ENCODE peak calls at places on chromosomes 11 and 22, in eight cellular contexts. I, U, Q, J, L, P, F and G are unnamed samples.

GRCh38 chr11:32151036-32151435 is 60.2 kb downstream of the RCN1 start:
- DNase-seq in F (no peak), I (no peak), L (no peak), Q (no peak), U (no peak), P (no peak), J (peak; percentile 18), G (no peak)

GRCh38 chr11:46367244-46367915 is 14.1 kb upstream of the MDK start:
- DNase-seq in I (peak; percentile 61), L (peak; percentile 86), J (peak; percentile 66), P (no peak), U (no peak), F (no peak), Q (peak; percentile 79), G (no peak)

GRCh38 chr11:96567193-96567592 is 177.4 kb downstream of the JRKL start:
- DNase-seq in F (no peak), U (no peak), P (no peak), J (peak; percentile 37), Q (no peak), L (no peak), I (peak; percentile 17), G (no peak)

GRCh38 chr11:79617561-79617960 is 176.7 kb upstream of the TENM4 start:
- DNase-seq in L (no peak), J (no peak), F (no peak), U (no peak), P (no peak), Q (no peak), I (no peak), G (no peak)

GRCh38 chr11:30585892-30586250 is 282 bp downstream of the MPPED2 start:
- DNase-seq in I (no peak), F (no peak), Q (peak; percentile 62), L (no peak), P (no peak), U (no peak), J (no peak), G (no peak)

GRCh38 chr11:461626-462025 is 11.5 kb downstream of the PTDSS2 start:
- DNase-seq in F (no peak), U (no peak), L (no peak), J (no peak), P (no peak), Q (peak; percentile 31), I (no peak), G (no peak)

GRCh38 chr11:57073121-57073520 is 84.4 kb downstream of the OR5AK2 start:
- DNase-seq in L (no peak), F (no peak), J (no peak), U (no peak), Q (no peak), P (no peak), I (peak; percentile 9), G (no peak)

GRCh38 chr22:28710112-28710888 is 30.7 kb upstream of the TTC28 start:
- DNase-seq in Q (no peak), U (peak; percentile 61), L (no peak), F (no peak), J (peak; percentile 94), P (peak; percentile 82), I (peak; percentile 93), G (no peak)

GRCh38 chr11:116861539-116861938 is 24.1 kb upstream of the APOA1 start:
- DNase-seq in I (no peak), J (peak; percentile 21), F (no peak), P (no peak), U (peak; percentile 40), Q (no peak), L (no peak), G (no peak)

GRCh38 chr11:75031224-75031753 is 42.6 kb downstream of the NEU3 start:
- DNase-seq in L (no peak), P (peak; percentile 79), J (peak; percentile 93), I (peak; percentile 86), Q (no peak), U (peak; percentile 43), F (no peak), G (no peak)

GRCh38 chr22:38982008-38982927 is at the start of gene APOBEC3B:
- DNase-seq in I (peak; percentile 94), P (peak; percentile 84), J (no peak), U (peak; percentile 70), L (peak; percentile 51), Q (peak; percentile 88), F (peak; percentile 83), G (no peak)

GRCh38 chr11:7654094-7654742 is 19.1 kb downstream of the CYB5R2 start:
- DNase-seq in I (no peak), U (no peak), Q (no peak), L (no peak), J (no peak), F (no peak), P (no peak), G (no peak)

GRCh38 chr11:102592634-102593581 is 32.2 kb downstream of the MMP20 start:
- DNase-seq in I (peak; percentile 33), Q (no peak), F (no peak), J (peak; percentile 55), L (no peak), U (no peak), P (no peak), G (no peak)

GRCh38 chr11:102573851-102574250 is 43.3 kb upstream of the MMP7 start:
- DNase-seq in I (peak; percentile 53), J (no peak), P (no peak), L (no peak), U (no peak), F (no peak), Q (no peak), G (no peak)

GRCh38 chr11:65900125-65900898 is at the start of gene FOSL1:
- DNase-seq in Q (peak; percentile 89), L (peak; percentile 94), P (peak; percentile 89), I (peak; percentile 96), F (peak; percentile 93), J (peak; percentile 97), U (peak; percentile 86), G (peak; percentile 81)

GRCh38 chr11:9653871-9654270 is 10.0 kb upstream of the SWAP70 start:
- DNase-seq in U (no peak), J (no peak), P (no peak), I (no peak), F (no peak), Q (no peak), L (no peak), G (no peak)
- TF ChIP-seq CTCF in U (no peak), J (no peak), P (no peak), I (no peak), F (no peak), Q (no peak), L (no peak), G (no peak)

GRCh38 chr22:21643533-21644357 is 1.6 kb downstream of the SDF2L1 start:
- DNase-seq in L (no peak), I (no peak), P (no peak), U (no peak), J (no peak), Q (no peak), F (no peak), G (no peak)
- TF ChIP-seq CTCF in L (no peak), I (no peak), P (no peak), U (peak; percentile 14), J (peak; percentile 25), Q (no peak), F (peak; percentile 23), G (no peak)

GRCh38 chr11:27233654-27234042 is 129.4 kb downstream of the CCDC34 start:
- DNase-seq in J (no peak), L (no peak), U (no peak), Q (no peak), I (no peak), P (no peak), F (no peak), G (no peak)

GRCh38 chr11:27237641-27238040 is 125.4 kb downstream of the CCDC34 start:
- DNase-seq in L (no peak), U (no peak), J (no peak), I (no peak), F (no peak), P (no peak), Q (no peak), G (no peak)

GRCh38 chr11:27231519-27231918 is 131.5 kb downstream of the CCDC34 start:
- DNase-seq in Q (no peak), I (no peak), F (no peak), P (no peak), J (no peak), L (no peak), U (no peak), G (no peak)

GRCh38 chr11:27234961-27235360 is 128.1 kb downstream of the CCDC34 start:
- DNase-seq in Q (no peak), I (no peak), U (no peak), F (no peak), L (no peak), P (no peak), J (no peak), G (no peak)

DNA sequence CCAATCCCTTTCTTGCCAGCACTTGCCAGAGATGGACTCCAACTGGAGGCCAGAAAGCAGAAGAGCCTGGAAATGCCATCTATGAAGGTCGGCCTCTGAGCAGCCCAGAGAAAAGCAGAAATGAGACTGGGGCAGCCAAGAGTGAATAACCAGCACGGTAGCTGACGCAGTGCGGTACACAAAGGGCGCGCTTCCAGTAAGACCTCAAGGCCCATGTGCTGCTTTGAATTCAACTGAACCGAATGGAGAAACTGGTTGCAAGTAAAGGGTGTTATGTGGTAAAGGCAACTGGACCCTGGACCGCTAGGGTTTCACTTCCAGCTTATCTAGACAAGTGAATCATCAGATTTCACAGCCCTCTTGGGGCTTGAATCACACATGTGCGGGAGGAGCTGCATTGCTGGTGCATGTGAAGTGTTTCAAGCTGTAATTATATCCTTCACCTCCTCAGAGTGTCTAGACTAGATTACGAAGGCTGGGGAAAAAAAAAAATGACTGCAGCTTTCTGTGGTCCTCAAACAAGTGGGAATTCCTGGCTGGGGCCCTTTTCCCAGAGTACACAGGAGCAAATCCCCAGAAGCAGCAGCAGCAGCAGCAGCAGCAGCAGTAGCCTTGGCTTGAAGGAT is 128.9 kb downstream of the CCDC34 start:
- DNase-seq in F (peak; percentile 13), U (peak; percentile 100), J (peak; percentile 95), P (peak; percentile 61), L (no peak), Q (peak; percentile 68), I (peak; percentile 82), G (no peak)
- TF ChIP-seq CTCF in F (no peak), U (peak; percentile 8), J (peak; percentile 30), P (no peak), L (no peak), Q (no peak), I (peak; percentile 9), G (no peak)

DNA sequence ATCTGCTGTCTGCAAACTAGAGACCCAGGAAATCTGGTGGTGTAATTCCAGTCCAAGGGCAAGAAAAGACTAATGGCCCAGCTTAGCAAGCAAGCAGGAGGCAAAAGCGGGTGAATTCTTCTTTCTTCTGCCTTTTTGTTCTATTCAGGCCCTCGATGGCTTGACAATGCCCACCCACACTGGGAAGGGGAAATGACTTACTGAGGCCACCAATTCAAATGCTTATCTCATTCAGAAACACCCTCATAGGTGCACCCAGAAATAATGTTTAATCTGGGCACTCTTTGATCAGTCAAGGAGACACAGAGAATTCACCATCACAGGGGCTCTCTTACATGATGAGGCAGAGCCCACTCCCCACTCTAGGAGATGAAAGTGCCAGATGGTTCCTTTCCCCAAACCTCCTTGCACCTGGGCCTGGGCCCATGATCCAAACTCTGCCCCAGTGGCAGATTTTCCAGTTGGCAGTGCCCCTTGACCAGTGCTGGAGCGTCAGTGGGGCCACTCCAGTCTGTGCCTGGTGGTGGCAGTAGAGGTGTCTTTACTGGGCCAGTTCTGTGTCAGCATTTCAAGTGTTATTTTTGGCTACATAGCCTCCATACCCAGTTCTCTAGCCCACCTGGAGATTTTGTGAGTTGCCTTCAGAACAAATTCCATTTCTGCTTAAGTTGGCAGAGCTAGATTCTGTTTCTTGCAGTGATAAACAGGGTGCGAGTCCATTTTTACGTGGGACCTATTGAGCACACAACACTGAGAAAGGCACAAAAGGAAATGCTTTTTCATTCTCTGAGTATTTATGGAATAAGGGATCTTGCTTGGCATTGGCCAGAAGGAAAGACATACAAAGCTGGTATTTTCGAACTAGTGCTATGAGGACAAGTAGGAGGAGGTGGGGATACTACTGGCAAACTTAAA is 7.5 kb downstream of the ELMOD1 start:
- DNase-seq in J (peak; percentile 18), F (no peak), L (no peak), I (no peak), U (no peak), Q (no peak), P (no peak), G (no peak)
- TF ChIP-seq CTCF in J (peak; percentile 56), F (peak; percentile 27), L (no peak), I (peak; percentile 50), U (peak; percentile 46), Q (no peak), P (peak; percentile 41), G (peak; percentile 60)